ENCODE peak calls at places on chromosomes 12 and 14, in five cellular contexts. V, Z, A, D and Y are unnamed samples. For H3K4me1, the result is how much of the 10 kb centered on the place peaks cover.

GRCh38 chr14:99612065-99612736 is 8.2 kb upstream of the CCDC85C start:
- DNase-seq in V (no peak), Z (peak), A (no peak), D (no peak), Y (no peak)

GRCh38 chr12:131793623-131794022 is 34.6 kb upstream of the MMP17 start:
- DNase-seq in V (no peak), Z (no peak), A (no peak), D (no peak), Y (no peak)

GRCh38 chr14:88804477-88804876 is 11.7 kb upstream of the EML5 start:
- DNase-seq in V (no peak), Z (no peak), A (no peak), D (no peak), Y (no peak)

GRCh38 chr14:103510311-103511021 is 12.2 kb downstream of the CKB start:
- DNase-seq in V (no peak), Z (no peak), A (no peak), D (no peak), Y (no peak)

GRCh38 chr12:58268080-58268479 is 326.7 kb downstream of the ATP23 start:
- DNase-seq in V (no peak), Z (no peak), A (no peak), D (no peak), Y (no peak)

GRCh38 chr12:122867701-122868461 is 28.0 kb downstream of the VPS37B start:
- DNase-seq in V (peak), Z (peak), A (peak), D (no peak), Y (peak)

GRCh38 chr12:95277139-95277538 is 59.5 kb downstream of the VEZT start:
- DNase-seq in V (no peak), Z (no peak), A (no peak), D (no peak), Y (no peak)

GRCh38 chr12:41189395-41190251 is 1.5 kb downstream of the PDZRN4 start:
- DNase-seq in V (no peak), Z (peak), A (peak), D (peak), Y (no peak)

GRCh38 chr14:73755434-73756014 is 41.3 kb upstream of the PNMA1 start:
- DNase-seq in V (no peak), Z (peak), A (peak), D (no peak), Y (peak)

DNA sequence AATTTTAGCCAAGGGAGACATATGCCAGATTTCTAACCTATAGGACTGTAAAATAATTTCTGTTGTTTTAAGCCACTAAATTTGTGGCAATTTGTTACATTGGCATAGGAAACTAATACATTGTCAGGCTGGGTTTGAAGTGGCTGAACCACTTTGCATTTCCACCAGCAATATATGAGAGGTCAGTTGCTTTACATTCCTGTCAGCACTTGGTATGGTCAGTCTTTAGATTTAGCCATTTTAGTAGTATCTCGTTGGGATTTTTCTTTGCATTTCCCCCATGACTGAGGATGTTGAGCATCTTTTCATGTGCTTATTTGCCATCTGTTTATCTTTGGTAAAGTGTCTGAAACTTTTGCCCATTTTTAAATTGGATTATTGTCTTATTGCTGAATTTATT is 3.9 kb downstream of the PALS1 start:
- DNase-seq in V (no peak), Z (no peak), A (no peak), D (no peak), Y (no peak)
- H3K4me1 ChIP-seq in V (under half), Z (half or more), A (under half), D (under half), Y (under half)

DNA sequence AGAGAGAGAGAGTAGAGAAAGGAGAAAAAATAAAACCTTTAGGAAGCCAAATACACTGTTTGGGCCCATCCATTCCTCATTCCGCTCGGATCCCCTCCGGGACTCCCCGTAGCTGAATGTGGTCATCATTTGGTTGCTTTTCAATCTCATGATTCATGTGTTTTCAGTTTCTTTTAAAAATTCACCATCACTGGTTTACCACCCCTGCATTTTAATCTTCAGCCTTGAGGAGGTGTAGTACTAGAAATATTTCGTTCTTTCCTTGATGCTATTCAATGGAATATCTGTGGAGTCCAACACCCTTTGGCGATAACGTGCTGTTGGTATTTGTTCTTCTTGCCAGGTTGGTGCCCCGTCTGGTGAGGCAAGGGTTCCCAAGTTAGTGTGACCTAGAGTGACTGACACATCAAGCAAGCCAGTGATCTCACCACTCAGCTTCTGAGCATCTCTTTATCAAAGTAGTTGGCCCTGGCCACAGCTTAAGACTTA is 60.1 kb downstream of the PLXNC1 start:
- DNase-seq in V (no peak), Z (no peak), A (peak), D (peak), Y (no peak)
- TF ChIP-seq POLR2A in V (no peak), Z (no peak), A (no peak), D (no peak), Y (no peak)

DNA sequence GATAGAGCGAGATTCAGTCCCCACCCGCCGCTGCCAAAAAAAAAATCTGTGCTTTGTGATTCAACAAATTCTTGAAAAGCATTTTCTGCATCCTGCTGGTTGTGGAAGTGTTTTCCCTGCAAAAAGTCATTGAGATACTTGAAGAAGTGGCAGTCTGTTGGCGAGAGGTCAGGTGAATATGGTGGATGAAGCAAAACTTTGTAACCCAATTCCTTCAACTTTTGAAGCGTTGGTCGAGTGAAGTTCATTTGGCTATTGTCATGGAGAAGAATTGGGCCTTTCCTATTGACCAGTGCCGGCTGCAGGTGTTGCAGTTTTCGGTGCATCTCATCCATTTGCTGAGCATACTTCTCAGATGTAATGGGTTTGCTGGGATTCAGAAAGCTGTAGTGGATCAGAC is 20.9 kb downstream of the SRGAP1 start:
- DNase-seq in V (no peak), Z (no peak), A (no peak), D (no peak), Y (no peak)
- H3K4me1 ChIP-seq in V (under half), Z (under half), A (under half), D (under half), Y (under half)

GRCh38 chr12:6535697-6535946 is 1.3 kb downstream of the GAPDH start:
- DNase-seq in V (no peak), Z (no peak), A (no peak), D (no peak), Y (no peak)
- TF ChIP-seq POLR2A in V (no peak), Z (no peak), A (no peak), D (no peak), Y (no peak)